ENCODE peak calls at places on chromosome 5, in six cellular contexts. C, L, O, E, P and T are unnamed samples.

GRCh38 chr5:80055491-80056170 is 20.5 kb downstream of the THBS4 start:
- DNase-seq in C (no peak), L (no peak), O (no peak), E (no peak), P (no peak), T (no peak)

GRCh38 chr5:57754616-57755015 is 272.0 kb upstream of the ACTBL2 start:
- DNase-seq in C (no peak), L (no peak), O (no peak), E (no peak), P (peak), T (peak)

GRCh38 chr5:67047180-67047579 is 149.4 kb downstream of the CD180 start:
- DNase-seq in C (peak), L (no peak), O (no peak), E (peak), P (no peak), T (no peak)

GRCh38 chr5:60945760-60946253 is 802 bp downstream of the NDUFAF2 start:
- DNase-seq in C (no peak), L (peak), O (peak), E (peak), P (peak), T (peak)

GRCh38 chr5:66343370-66344071 is 199.4 kb downstream of the SREK1 start:
- DNase-seq in C (no peak), L (no peak), O (no peak), E (no peak), P (no peak), T (no peak)

GRCh38 chr5:56798521-56798920 is 16.8 kb upstream of the MAP3K1 start:
- DNase-seq in C (no peak), L (no peak), O (no peak), E (no peak), P (no peak), T (no peak)

GRCh38 chr5:158979749-158980521 is 119.8 kb downstream of the EBF1 start:
- DNase-seq in C (peak), L (peak), O (peak), E (peak), P (peak), T (peak)

GRCh38 chr5:109880907-109881685 is 191.4 kb downstream of the MAN2A1 start:
- DNase-seq in C (no peak), L (no peak), O (no peak), E (no peak), P (peak), T (no peak)

GRCh38 chr5:66498791-66499207 is 97.4 kb upstream of the MAST4 start:
- DNase-seq in C (no peak), L (peak), O (no peak), E (no peak), P (no peak), T (peak)

GRCh38 chr5:194102-194501 is 2.8 kb downstream of the LRRC14B start:
- DNase-seq in C (peak), L (no peak), O (no peak), E (no peak), P (no peak), T (no peak)

GRCh38 chr5:84683594-84683993 is 298.9 kb upstream of the EDIL3 start:
- DNase-seq in C (no peak), L (no peak), O (no peak), E (no peak), P (no peak), T (no peak)

GRCh38 chr5:136636001-136636400 is 270.7 kb upstream of the TRPC7 start:
- DNase-seq in C (no peak), L (no peak), O (no peak), E (no peak), P (no peak), T (no peak)

GRCh38 chr5:140998921-140999410 is 32.7 kb downstream of the PCDHAC2 start:
- DNase-seq in C (no peak), L (no peak), O (no peak), E (no peak), P (no peak), T (no peak)

GRCh38 chr5:133340002-133340755 is 272.2 kb downstream of the FSTL4 start:
- DNase-seq in C (no peak), L (no peak), O (no peak), E (no peak), P (no peak), T (peak)

GRCh38 chr5:171419663-171420428 is 399 bp downstream of the FGF18 start:
- DNase-seq in C (peak), L (no peak), O (no peak), E (peak), P (peak), T (peak)

GRCh38 chr5:53482717-53483638 is 2.5 kb downstream of the FST start:
- DNase-seq in C (peak), L (peak), O (no peak), E (peak), P (peak), T (peak)

GRCh38 chr5:34578962-34579361 is 77.2 kb upstream of the RAI14 start:
- DNase-seq in C (no peak), L (no peak), O (no peak), E (no peak), P (no peak), T (no peak)

GRCh38 chr5:139954022-139954421 is 89.1 kb downstream of the NRG2 start:
- DNase-seq in C (no peak), L (no peak), O (no peak), E (no peak), P (no peak), T (no peak)

GRCh38 chr5:67240846-67241245 is 44.2 kb upstream of the CD180 start:
- DNase-seq in C (no peak), L (no peak), O (no peak), E (no peak), P (no peak), T (no peak)

GRCh38 chr5:115472601-115473000 is 72.0 kb downstream of the FEM1C start:
- DNase-seq in C (peak), L (no peak), O (no peak), E (no peak), P (no peak), T (no peak)

GRCh38 chr5:78886650-78887230 is 98.4 kb downstream of the ARSB start:
- DNase-seq in C (no peak), L (peak), O (no peak), E (peak), P (peak), T (peak)

GRCh38 chr5:179795863-179796833 is 2.4 kb downstream of the LTC4S start:
- DNase-seq in C (peak), L (peak), O (peak), E (peak), P (peak), T (peak)

GRCh38 chr5:115954144-115954543 is 8.1 kb upstream of the LVRN start:
- DNase-seq in C (no peak), L (no peak), O (no peak), E (no peak), P (no peak), T (no peak)

GRCh38 chr5:150522504-150523464 is 14.9 kb downstream of the NDST1 start:
- DNase-seq in C (peak), L (no peak), O (no peak), E (no peak), P (no peak), T (no peak)

GRCh38 chr5:36535390-36535789 is 71.0 kb upstream of the SLC1A3 start:
- DNase-seq in C (peak), L (no peak), O (no peak), E (no peak), P (no peak), T (no peak)